ENCODE peak calls at places on chromosomes 16 and 17, in ten cellular contexts. One of them, this sample, is unnamed.

GRCh38 chr17:75773121-75773807 is 8.3 kb upstream of the GALK1 start:
- DNase-seq in activated CD8-positive, alpha-beta T cell treated with anti-CD3 and anti-CD28 coated beads, Interleukin-2, amount 10 ng/mL, durations not matched to agents 7 days and 5 days: no peak
- DNase-seq in NCI-H2107: no peak
- DNase-seq in B cell: no peak
- DNase-seq in activated naive CD8-positive, alpha-beta T cell treated with anti-CD3 and anti-CD28 coated beads for 36 hours: no peak
- DNase-seq in cardiac muscle cell: no peak
- DNase-seq in DMS 273 treated with DMSO at 0.1 percent for 48 hours: no peak
- DNase-seq in ureter: no peak
- DNase-seq in stomach: no peak
- DNase-seq in left colon: no peak
- DNase-seq in this sample: no peak

GRCh38 chr16:57518520-57518919 is 17.9 kb downstream of the CCDC102A start:
- DNase-seq in cardiac muscle cell: no peak
- DNase-seq in activated CD8-positive, alpha-beta T cell treated with anti-CD3 and anti-CD28 coated beads, Interleukin-2, amount 10 ng/mL, durations not matched to agents 7 days and 5 days: no peak
- DNase-seq in activated naive CD8-positive, alpha-beta T cell treated with anti-CD3 and anti-CD28 coated beads for 36 hours: no peak
- DNase-seq in DMS 273 treated with DMSO at 0.1 percent for 48 hours: no peak
- DNase-seq in stomach: no peak
- DNase-seq in ureter: no peak
- DNase-seq in NCI-H2107: no peak
- DNase-seq in B cell: no peak
- DNase-seq in left colon: no peak
- DNase-seq in this sample: no peak

GRCh38 chr17:63419949-63420867 is 25.9 kb downstream of the CYB561 start:
- DNase-seq in B cell: no peak
- DNase-seq in stomach: no peak
- DNase-seq in left colon: no peak
- DNase-seq in ureter: peak; percentile 38
- DNase-seq in activated naive CD8-positive, alpha-beta T cell treated with anti-CD3 and anti-CD28 coated beads for 36 hours: peak; percentile 37
- DNase-seq in DMS 273 treated with DMSO at 0.1 percent for 48 hours: no peak
- DNase-seq in cardiac muscle cell: no peak
- DNase-seq in NCI-H2107: no peak
- DNase-seq in activated CD8-positive, alpha-beta T cell treated with anti-CD3 and anti-CD28 coated beads, Interleukin-2, amount 10 ng/mL, durations not matched to agents 7 days and 5 days: peak; percentile 82
- DNase-seq in this sample: no peak

GRCh38 chr16:84044108-84044488 is 1.5 kb upstream of the SLC38A8 start:
- DNase-seq in NCI-H2107: no peak
- DNase-seq in left colon: no peak
- DNase-seq in cardiac muscle cell: peak; percentile 51
- DNase-seq in activated naive CD8-positive, alpha-beta T cell treated with anti-CD3 and anti-CD28 coated beads for 36 hours: no peak
- DNase-seq in B cell: no peak
- DNase-seq in DMS 273 treated with DMSO at 0.1 percent for 48 hours: no peak
- DNase-seq in activated CD8-positive, alpha-beta T cell treated with anti-CD3 and anti-CD28 coated beads, Interleukin-2, amount 10 ng/mL, durations not matched to agents 7 days and 5 days: no peak
- DNase-seq in stomach: no peak
- DNase-seq in ureter: no peak
- DNase-seq in this sample: no peak

GRCh38 chr17:7590743-7591142 is 849 bp upstream of the SOX15 start:
- DNase-seq in activated CD8-positive, alpha-beta T cell treated with anti-CD3 and anti-CD28 coated beads, Interleukin-2, amount 10 ng/mL, durations not matched to agents 7 days and 5 days: no peak
- DNase-seq in NCI-H2107: no peak
- DNase-seq in B cell: no peak
- DNase-seq in DMS 273 treated with DMSO at 0.1 percent for 48 hours: no peak
- DNase-seq in ureter: no peak
- DNase-seq in cardiac muscle cell: no peak
- DNase-seq in stomach: no peak
- DNase-seq in activated naive CD8-positive, alpha-beta T cell treated with anti-CD3 and anti-CD28 coated beads for 36 hours: no peak
- DNase-seq in left colon: no peak
- DNase-seq in this sample: no peak

GRCh38 chr17:79706931-79707382 is 23.8 kb upstream of the ENPP7 start:
- DNase-seq in cardiac muscle cell: no peak
- DNase-seq in left colon: peak; percentile 20
- DNase-seq in B cell: no peak
- DNase-seq in activated CD8-positive, alpha-beta T cell treated with anti-CD3 and anti-CD28 coated beads, Interleukin-2, amount 10 ng/mL, durations not matched to agents 7 days and 5 days: no peak
- DNase-seq in DMS 273 treated with DMSO at 0.1 percent for 48 hours: peak; percentile 99
- DNase-seq in NCI-H2107: no peak
- DNase-seq in ureter: no peak
- DNase-seq in stomach: no peak
- DNase-seq in activated naive CD8-positive, alpha-beta T cell treated with anti-CD3 and anti-CD28 coated beads for 36 hours: no peak
- DNase-seq in this sample: peak; percentile 100

GRCh38 chr17:75238684-75239191 is 22.7 kb downstream of the GGA3 start:
- DNase-seq in NCI-H2107: peak; percentile 10
- DNase-seq in left colon: peak; percentile 62
- DNase-seq in DMS 273 treated with DMSO at 0.1 percent for 48 hours: no peak
- DNase-seq in ureter: no peak
- DNase-seq in B cell: peak; percentile 71
- DNase-seq in activated CD8-positive, alpha-beta T cell treated with anti-CD3 and anti-CD28 coated beads, Interleukin-2, amount 10 ng/mL, durations not matched to agents 7 days and 5 days: peak; percentile 76
- DNase-seq in activated naive CD8-positive, alpha-beta T cell treated with anti-CD3 and anti-CD28 coated beads for 36 hours: peak; percentile 59
- DNase-seq in cardiac muscle cell: peak; percentile 68
- DNase-seq in stomach: peak; percentile 57
- DNase-seq in this sample: peak; percentile 24

GRCh38 chr17:37488009-37488604 is 1.6 kb upstream of the DUSP14 start:
- DNase-seq in stomach: no peak
- DNase-seq in activated naive CD8-positive, alpha-beta T cell treated with anti-CD3 and anti-CD28 coated beads for 36 hours: no peak
- DNase-seq in activated CD8-positive, alpha-beta T cell treated with anti-CD3 and anti-CD28 coated beads, Interleukin-2, amount 10 ng/mL, durations not matched to agents 7 days and 5 days: no peak
- DNase-seq in cardiac muscle cell: peak; percentile 59
- DNase-seq in left colon: no peak
- DNase-seq in DMS 273 treated with DMSO at 0.1 percent for 48 hours: peak; percentile 57
- DNase-seq in NCI-H2107: no peak
- DNase-seq in ureter: no peak
- DNase-seq in B cell: no peak
- DNase-seq in this sample: peak; percentile 60

GRCh38 chr16:22284637-22285515 is 12.3 kb upstream of the POLR3E start:
- DNase-seq in NCI-H2107: no peak
- DNase-seq in left colon: no peak
- DNase-seq in activated naive CD8-positive, alpha-beta T cell treated with anti-CD3 and anti-CD28 coated beads for 36 hours: no peak
- DNase-seq in stomach: no peak
- DNase-seq in activated CD8-positive, alpha-beta T cell treated with anti-CD3 and anti-CD28 coated beads, Interleukin-2, amount 10 ng/mL, durations not matched to agents 7 days and 5 days: no peak
- DNase-seq in cardiac muscle cell: no peak
- DNase-seq in B cell: no peak
- DNase-seq in DMS 273 treated with DMSO at 0.1 percent for 48 hours: no peak
- DNase-seq in ureter: no peak
- DNase-seq in this sample: no peak

GRCh38 chr17:17420035-17420434 is 56.8 kb upstream of the MED9 start:
- DNase-seq in activated CD8-positive, alpha-beta T cell treated with anti-CD3 and anti-CD28 coated beads, Interleukin-2, amount 10 ng/mL, durations not matched to agents 7 days and 5 days: no peak
- DNase-seq in stomach: no peak
- DNase-seq in DMS 273 treated with DMSO at 0.1 percent for 48 hours: no peak
- DNase-seq in left colon: no peak
- DNase-seq in ureter: no peak
- DNase-seq in activated naive CD8-positive, alpha-beta T cell treated with anti-CD3 and anti-CD28 coated beads for 36 hours: no peak
- DNase-seq in NCI-H2107: no peak
- DNase-seq in cardiac muscle cell: no peak
- DNase-seq in B cell: no peak
- DNase-seq in this sample: no peak

GRCh38 chr16:4261557-4262172 is 11.2 kb downstream of the TFAP4 start:
- DNase-seq in stomach: no peak
- DNase-seq in ureter: no peak
- DNase-seq in NCI-H2107: no peak
- DNase-seq in B cell: no peak
- DNase-seq in activated naive CD8-positive, alpha-beta T cell treated with anti-CD3 and anti-CD28 coated beads for 36 hours: peak; percentile 58
- DNase-seq in cardiac muscle cell: peak; percentile 66
- DNase-seq in DMS 273 treated with DMSO at 0.1 percent for 48 hours: no peak
- DNase-seq in activated CD8-positive, alpha-beta T cell treated with anti-CD3 and anti-CD28 coated beads, Interleukin-2, amount 10 ng/mL, durations not matched to agents 7 days and 5 days: peak; percentile 50
- DNase-seq in left colon: peak; percentile 41
- DNase-seq in this sample: peak; percentile 17

GRCh38 chr17:1965556-1966273 is 59.4 kb downstream of the RTN4RL1 start:
- DNase-seq in B cell: no peak
- DNase-seq in left colon: no peak
- DNase-seq in ureter: no peak
- DNase-seq in activated CD8-positive, alpha-beta T cell treated with anti-CD3 and anti-CD28 coated beads, Interleukin-2, amount 10 ng/mL, durations not matched to agents 7 days and 5 days: no peak
- DNase-seq in stomach: no peak
- DNase-seq in NCI-H2107: no peak
- DNase-seq in activated naive CD8-positive, alpha-beta T cell treated with anti-CD3 and anti-CD28 coated beads for 36 hours: no peak
- DNase-seq in DMS 273 treated with DMSO at 0.1 percent for 48 hours: no peak
- DNase-seq in cardiac muscle cell: no peak
- DNase-seq in this sample: no peak

GRCh38 chr17:4498461-4499397 is at the start of gene SPNS2:
- DNase-seq in activated CD8-positive, alpha-beta T cell treated with anti-CD3 and anti-CD28 coated beads, Interleukin-2, amount 10 ng/mL, durations not matched to agents 7 days and 5 days: peak; percentile 66
- DNase-seq in cardiac muscle cell: peak; percentile 84
- DNase-seq in B cell: no peak
- DNase-seq in NCI-H2107: no peak
- DNase-seq in left colon: peak; percentile 80
- DNase-seq in DMS 273 treated with DMSO at 0.1 percent for 48 hours: peak; percentile 19
- DNase-seq in activated naive CD8-positive, alpha-beta T cell treated with anti-CD3 and anti-CD28 coated beads for 36 hours: peak; percentile 76
- DNase-seq in stomach: peak; percentile 83
- DNase-seq in ureter: no peak
- DNase-seq in this sample: no peak

GRCh38 chr17:45430738-45431530 is 1.7 kb downstream of the ARHGAP27 start:
- DNase-seq in cardiac muscle cell: no peak
- DNase-seq in activated CD8-positive, alpha-beta T cell treated with anti-CD3 and anti-CD28 coated beads, Interleukin-2, amount 10 ng/mL, durations not matched to agents 7 days and 5 days: peak; percentile 79
- DNase-seq in B cell: peak; percentile 52
- DNase-seq in stomach: peak; percentile 84
- DNase-seq in left colon: peak; percentile 83
- DNase-seq in ureter: peak; percentile 86
- DNase-seq in NCI-H2107: no peak
- DNase-seq in DMS 273 treated with DMSO at 0.1 percent for 48 hours: no peak
- DNase-seq in activated naive CD8-positive, alpha-beta T cell treated with anti-CD3 and anti-CD28 coated beads for 36 hours: peak; percentile 67
- DNase-seq in this sample: no peak

GRCh38 chr16:3065069-3065741 is at the start of gene IL32:
- DNase-seq in B cell: no peak
- DNase-seq in activated naive CD8-positive, alpha-beta T cell treated with anti-CD3 and anti-CD28 coated beads for 36 hours: peak; percentile 68
- DNase-seq in activated CD8-positive, alpha-beta T cell treated with anti-CD3 and anti-CD28 coated beads, Interleukin-2, amount 10 ng/mL, durations not matched to agents 7 days and 5 days: peak; percentile 78
- DNase-seq in NCI-H2107: no peak
- DNase-seq in ureter: no peak
- DNase-seq in left colon: peak; percentile 81
- DNase-seq in cardiac muscle cell: no peak
- DNase-seq in DMS 273 treated with DMSO at 0.1 percent for 48 hours: no peak
- DNase-seq in stomach: peak; percentile 68
- DNase-seq in this sample: no peak

GRCh38 chr17:2916362-2916928 is 120.2 kb downstream of the RAP1GAP2 start:
- DNase-seq in NCI-H2107: no peak
- DNase-seq in stomach: no peak
- DNase-seq in ureter: no peak
- DNase-seq in DMS 273 treated with DMSO at 0.1 percent for 48 hours: no peak
- DNase-seq in activated CD8-positive, alpha-beta T cell treated with anti-CD3 and anti-CD28 coated beads, Interleukin-2, amount 10 ng/mL, durations not matched to agents 7 days and 5 days: no peak
- DNase-seq in B cell: no peak
- DNase-seq in activated naive CD8-positive, alpha-beta T cell treated with anti-CD3 and anti-CD28 coated beads for 36 hours: no peak
- DNase-seq in cardiac muscle cell: no peak
- DNase-seq in left colon: no peak
- DNase-seq in this sample: no peak

GRCh38 chr16:48361540-48361939 is 23.7 kb downstream of the SIAH1 start:
- DNase-seq in left colon: no peak
- DNase-seq in activated CD8-positive, alpha-beta T cell treated with anti-CD3 and anti-CD28 coated beads, Interleukin-2, amount 10 ng/mL, durations not matched to agents 7 days and 5 days: no peak
- DNase-seq in B cell: no peak
- DNase-seq in activated naive CD8-positive, alpha-beta T cell treated with anti-CD3 and anti-CD28 coated beads for 36 hours: no peak
- DNase-seq in NCI-H2107: no peak
- DNase-seq in stomach: no peak
- DNase-seq in DMS 273 treated with DMSO at 0.1 percent for 48 hours: no peak
- DNase-seq in ureter: no peak
- DNase-seq in cardiac muscle cell: no peak
- DNase-seq in this sample: no peak

GRCh38 chr16:1342526-1343427 is 8.9 kb downstream of the TSR3 start:
- DNase-seq in activated CD8-positive, alpha-beta T cell treated with anti-CD3 and anti-CD28 coated beads, Interleukin-2, amount 10 ng/mL, durations not matched to agents 7 days and 5 days: peak; percentile 98
- DNase-seq in activated naive CD8-positive, alpha-beta T cell treated with anti-CD3 and anti-CD28 coated beads for 36 hours: peak; percentile 90
- DNase-seq in left colon: peak; percentile 98
- DNase-seq in NCI-H2107: peak; percentile 92
- DNase-seq in DMS 273 treated with DMSO at 0.1 percent for 48 hours: peak; percentile 96
- DNase-seq in cardiac muscle cell: peak; percentile 99
- DNase-seq in ureter: peak; percentile 97
- DNase-seq in B cell: peak; percentile 96
- DNase-seq in stomach: peak; percentile 98
- DNase-seq in this sample: peak; percentile 99

GRCh38 chr17:43900183-43900857 is 7.0 kb downstream of the MPP2 start:
- DNase-seq in stomach: peak; percentile 90
- DNase-seq in activated naive CD8-positive, alpha-beta T cell treated with anti-CD3 and anti-CD28 coated beads for 36 hours: peak; percentile 88
- DNase-seq in cardiac muscle cell: peak; percentile 95
- DNase-seq in left colon: peak; percentile 88
- DNase-seq in ureter: peak; percentile 82
- DNase-seq in DMS 273 treated with DMSO at 0.1 percent for 48 hours: peak; percentile 61
- DNase-seq in NCI-H2107: peak; percentile 63
- DNase-seq in activated CD8-positive, alpha-beta T cell treated with anti-CD3 and anti-CD28 coated beads, Interleukin-2, amount 10 ng/mL, durations not matched to agents 7 days and 5 days: peak; percentile 87
- DNase-seq in B cell: peak; percentile 69
- DNase-seq in this sample: peak; percentile 58

GRCh38 chr17:12282056-12282455 is 261.4 kb downstream of the MAP2K4 start:
- DNase-seq in ureter: no peak
- DNase-seq in B cell: no peak
- DNase-seq in activated CD8-positive, alpha-beta T cell treated with anti-CD3 and anti-CD28 coated beads, Interleukin-2, amount 10 ng/mL, durations not matched to agents 7 days and 5 days: no peak
- DNase-seq in cardiac muscle cell: no peak
- DNase-seq in DMS 273 treated with DMSO at 0.1 percent for 48 hours: no peak
- DNase-seq in stomach: no peak
- DNase-seq in left colon: no peak
- DNase-seq in activated naive CD8-positive, alpha-beta T cell treated with anti-CD3 and anti-CD28 coated beads for 36 hours: no peak
- DNase-seq in NCI-H2107: no peak
- DNase-seq in this sample: no peak

GRCh38 chr16:48535831-48536599 is 74.0 kb downstream of the N4BP1 start:
- DNase-seq in DMS 273 treated with DMSO at 0.1 percent for 48 hours: peak; percentile 71
- DNase-seq in cardiac muscle cell: no peak
- DNase-seq in left colon: peak; percentile 50
- DNase-seq in B cell: no peak
- DNase-seq in stomach: no peak
- DNase-seq in NCI-H2107: peak; percentile 73
- DNase-seq in activated CD8-positive, alpha-beta T cell treated with anti-CD3 and anti-CD28 coated beads, Interleukin-2, amount 10 ng/mL, durations not matched to agents 7 days and 5 days: peak; percentile 32
- DNase-seq in ureter: peak; percentile 60
- DNase-seq in activated naive CD8-positive, alpha-beta T cell treated with anti-CD3 and anti-CD28 coated beads for 36 hours: peak; percentile 44
- DNase-seq in this sample: no peak

This sample was measured in NCI-H524 treated with DMSO at 0.1 percent for 48 hours.